ENCODE peak calls at places on chromosomes 6 and 20, in four cellular contexts. One of them, this sample, is unnamed.
A peak's percentile ranks its signal among the peaks of the same experiment; 100 is the strongest.

GRCh38 chr6:29755295-29755871 is 32.1 kb downstream of the HLA-F start:
- DNase-seq in cardiac muscle cell: no peak
- DNase-seq in right lobe of liver: no peak
- DNase-seq in astrocyte: no peak
- DNase-seq in this sample: no peak

GRCh38 chr6:15623282-15624116 is 39.3 kb downstream of the DTNBP1 start:
- DNase-seq in cardiac muscle cell: peak; percentile 42
- DNase-seq in right lobe of liver: no peak
- DNase-seq in astrocyte: no peak
- DNase-seq in this sample: no peak

GRCh38 chr6:390914-391558 is 516 bp upstream of the IRF4 start:
- DNase-seq in cardiac muscle cell: no peak
- DNase-seq in right lobe of liver: no peak
- DNase-seq in astrocyte: no peak
- DNase-seq in this sample: no peak

GRCh38 chr6:77638129-77638830 is 14.6 kb upstream of the MEI4 start:
- DNase-seq in cardiac muscle cell: no peak
- DNase-seq in right lobe of liver: no peak
- DNase-seq in astrocyte: peak; percentile 18
- DNase-seq in this sample: no peak

GRCh38 chr6:26028753-26029569 is 58.3 kb upstream of the HFE start:
- DNase-seq in cardiac muscle cell: no peak
- DNase-seq in right lobe of liver: no peak
- DNase-seq in astrocyte: no peak
- DNase-seq in this sample: no peak

GRCh38 chr6:24906314-24906713 is 29.4 kb downstream of the RIPOR2 start:
- DNase-seq in cardiac muscle cell: no peak
- DNase-seq in right lobe of liver: no peak
- DNase-seq in astrocyte: no peak
- DNase-seq in this sample: no peak

GRCh38 chr6:225121-225721 is 67.1 kb upstream of the DUSP22 start:
- DNase-seq in cardiac muscle cell: no peak
- DNase-seq in right lobe of liver: peak; percentile 36
- DNase-seq in astrocyte: no peak
- DNase-seq in this sample: peak; percentile 56

GRCh38 chr20:25453035-25453810 is 45.8 kb downstream of the GINS1 start:
- DNase-seq in cardiac muscle cell: peak; percentile 41
- DNase-seq in right lobe of liver: no peak
- DNase-seq in astrocyte: peak; percentile 20
- DNase-seq in this sample: no peak

GRCh38 chr6:109874086-109874485 is 104.0 kb upstream of the GPR6 start:
- DNase-seq in cardiac muscle cell: no peak
- DNase-seq in right lobe of liver: no peak
- DNase-seq in astrocyte: no peak
- DNase-seq in this sample: no peak

GRCh38 chr6:111358454-111358853 is 124.6 kb downstream of the REV3L start:
- DNase-seq in cardiac muscle cell: no peak
- DNase-seq in right lobe of liver: no peak
- DNase-seq in astrocyte: peak; percentile 22
- DNase-seq in this sample: no peak

GRCh38 chr6:46598215-46598614 is 54.4 kb downstream of the CYP39A1 start:
- DNase-seq in cardiac muscle cell: no peak
- DNase-seq in right lobe of liver: no peak
- DNase-seq in astrocyte: no peak
- DNase-seq in this sample: no peak

GRCh38 chr6:95249176-95249575 is 328.2 kb upstream of the MANEA start:
- DNase-seq in cardiac muscle cell: no peak
- DNase-seq in right lobe of liver: no peak
- DNase-seq in astrocyte: peak; percentile 9
- DNase-seq in this sample: no peak

GRCh38 chr6:131909408-131910218 is 41.6 kb downstream of the CCN2 start:
- DNase-seq in cardiac muscle cell: peak; percentile 81
- DNase-seq in right lobe of liver: peak; percentile 51
- DNase-seq in astrocyte: peak; percentile 39
- DNase-seq in this sample: peak; percentile 92

DNA sequence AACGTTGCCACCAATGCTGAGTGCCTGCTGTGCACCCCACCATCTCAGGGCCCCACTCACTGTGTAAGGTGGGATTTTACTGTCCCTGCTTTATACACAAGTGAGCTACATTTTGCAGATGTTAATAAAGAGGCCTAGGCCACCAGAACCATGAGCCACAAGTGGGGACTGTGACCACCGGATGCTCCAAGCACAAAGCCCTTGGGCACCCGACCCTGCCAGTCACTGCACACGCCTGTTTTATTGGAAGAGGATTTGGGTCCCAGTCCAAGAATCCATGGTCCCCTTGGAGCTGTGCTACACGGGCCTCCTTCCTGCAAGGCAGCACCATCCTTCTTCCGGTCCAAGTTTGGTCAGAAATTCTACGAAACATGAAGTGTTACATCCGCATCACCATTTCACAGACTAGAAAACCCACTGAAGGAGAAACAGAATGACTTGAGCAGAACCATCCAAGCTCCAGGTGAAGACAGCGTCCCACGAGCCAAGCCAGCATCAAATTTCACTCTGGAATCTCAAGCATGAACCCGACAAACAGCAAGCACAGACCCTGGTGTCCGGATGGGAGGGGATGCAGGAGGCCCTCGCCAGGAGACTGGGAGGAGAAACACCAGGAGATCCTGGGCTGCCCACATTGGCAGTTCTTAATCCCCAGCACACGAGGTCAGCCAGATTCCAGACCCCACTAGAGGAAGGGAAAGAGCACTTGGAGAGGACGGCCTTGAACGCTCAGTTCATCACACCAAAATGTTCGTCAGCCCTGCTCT is 226.8 kb downstream of the DLL1 start:
- DNase-seq in cardiac muscle cell: peak; percentile 44
- DNase-seq in right lobe of liver: no peak
- DNase-seq in astrocyte: no peak
- DNase-seq in this sample: peak; percentile 22
- H3K9me3 ChIP-seq in cardiac muscle cell: no peaks in the 10 kb centered on the region
- H3K9me3 ChIP-seq in right lobe of liver: no peaks in the 10 kb centered on the region
- H3K9me3 ChIP-seq in astrocyte: no peaks in the 10 kb centered on the region
- H3K9me3 ChIP-seq in this sample: no peaks in the 10 kb centered on the region

GRCh38 chr6:119620846-119621570 is 271.4 kb upstream of the MAN1A1 start:
- DNase-seq in cardiac muscle cell: no peak
- DNase-seq in right lobe of liver: no peak
- DNase-seq in astrocyte: peak; percentile 95
- DNase-seq in this sample: no peak
- H3K27ac ChIP-seq in cardiac muscle cell: no peak overlapping the region
- H3K27ac ChIP-seq in right lobe of liver: no peak overlapping the region
- H3K27ac ChIP-seq in astrocyte: peak overlapping the region; percentile 75
- H3K27ac ChIP-seq in this sample: no peak overlapping the region

GRCh38 chr20:12040261-12040660 is 122.6 kb downstream of the BTBD3 start:
- DNase-seq in cardiac muscle cell: no peak
- DNase-seq in right lobe of liver: no peak
- DNase-seq in astrocyte: no peak
- DNase-seq in this sample: no peak

GRCh38 chr20:12030470-12030869 is 112.8 kb downstream of the BTBD3 start:
- DNase-seq in cardiac muscle cell: no peak
- DNase-seq in right lobe of liver: no peak
- DNase-seq in astrocyte: no peak
- DNase-seq in this sample: no peak

GRCh38 chr20:12036142-12036541 is 118.4 kb downstream of the BTBD3 start:
- DNase-seq in cardiac muscle cell: no peak
- DNase-seq in right lobe of liver: no peak
- DNase-seq in astrocyte: no peak
- DNase-seq in this sample: no peak
- H3K9me3 ChIP-seq in cardiac muscle cell: no peaks in the 10 kb centered on the region
- H3K9me3 ChIP-seq in right lobe of liver: no peaks in the 10 kb centered on the region
- H3K9me3 ChIP-seq in astrocyte: no peaks in the 10 kb centered on the region
- H3K9me3 ChIP-seq in this sample: no peaks in the 10 kb centered on the region

DNA sequence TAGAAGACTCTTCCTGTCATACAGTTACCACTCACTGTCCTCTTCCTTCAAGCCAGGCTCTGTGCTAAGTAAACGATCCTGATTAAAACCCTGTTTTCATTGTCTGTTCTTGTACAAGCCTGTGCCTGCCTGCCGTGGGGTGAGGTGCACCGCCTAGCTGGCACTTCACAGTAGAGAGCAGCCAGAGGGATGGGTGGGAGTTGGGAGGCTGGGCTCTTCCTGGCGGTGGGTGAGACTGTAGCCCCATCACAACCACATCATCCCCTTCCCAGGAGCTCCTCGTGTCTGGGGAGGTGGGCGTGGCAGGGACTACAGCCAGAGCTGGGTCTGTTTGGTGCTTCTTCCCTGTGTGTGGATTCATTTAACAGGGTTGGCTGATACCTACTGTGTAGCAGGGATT is 382.0 kb downstream of the TAF4 start:
- DNase-seq in cardiac muscle cell: no peak
- DNase-seq in right lobe of liver: no peak
- DNase-seq in astrocyte: no peak
- DNase-seq in this sample: no peak
- H3K27ac ChIP-seq in cardiac muscle cell: no peak overlapping the region
- H3K27ac ChIP-seq in right lobe of liver: no peak overlapping the region
- H3K27ac ChIP-seq in astrocyte: no peak overlapping the region
- H3K27ac ChIP-seq in this sample: no peak overlapping the region

DNA sequence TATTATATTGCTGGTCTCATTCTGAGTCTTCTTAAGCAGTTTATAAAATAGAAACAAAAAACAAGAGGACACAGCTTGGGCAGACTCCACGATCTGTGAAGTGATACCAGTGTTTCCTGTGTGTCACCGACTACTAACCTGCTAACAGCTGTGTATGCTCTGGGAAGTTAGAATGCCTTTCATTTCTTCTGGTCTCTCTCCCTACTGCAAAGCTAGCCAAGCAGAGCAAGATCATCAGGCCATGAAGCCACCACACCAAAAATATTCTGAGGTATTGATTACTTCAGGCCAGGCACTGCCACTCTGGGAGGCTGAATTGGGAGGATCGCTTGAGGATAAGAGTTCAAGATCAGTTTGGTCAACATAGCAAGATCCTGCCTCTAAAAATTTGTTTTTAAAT is 46.9 kb upstream of the SMIM29 start:
- DNase-seq in cardiac muscle cell: no peak
- DNase-seq in right lobe of liver: no peak
- DNase-seq in astrocyte: no peak
- DNase-seq in this sample: no peak
- H3K9me3 ChIP-seq in cardiac muscle cell: no peaks in the 10 kb centered on the region
- H3K9me3 ChIP-seq in right lobe of liver: no peaks in the 10 kb centered on the region
- H3K9me3 ChIP-seq in astrocyte: no peaks in the 10 kb centered on the region
- H3K9me3 ChIP-seq in this sample: no peaks in the 10 kb centered on the region

GRCh38 chr6:125358898-125359297 is 57.1 kb upstream of the HDDC2 start:
- DNase-seq in cardiac muscle cell: no peak
- DNase-seq in right lobe of liver: no peak
- DNase-seq in astrocyte: no peak
- DNase-seq in this sample: no peak

GRCh38 chr6:125365230-125365629 is 63.5 kb upstream of the HDDC2 start:
- DNase-seq in cardiac muscle cell: no peak
- DNase-seq in right lobe of liver: no peak
- DNase-seq in astrocyte: no peak
- DNase-seq in this sample: no peak

GRCh38 chr6:125361868-125362267 is 60.1 kb upstream of the HDDC2 start:
- DNase-seq in cardiac muscle cell: no peak
- DNase-seq in right lobe of liver: no peak
- DNase-seq in astrocyte: no peak
- DNase-seq in this sample: no peak

GRCh38 chr6:125363360-125364121 is 61.8 kb upstream of the HDDC2 start:
- DNase-seq in cardiac muscle cell: peak; percentile 83
- DNase-seq in right lobe of liver: peak; percentile 43
- DNase-seq in astrocyte: peak; percentile 47
- DNase-seq in this sample: no peak

DNA sequence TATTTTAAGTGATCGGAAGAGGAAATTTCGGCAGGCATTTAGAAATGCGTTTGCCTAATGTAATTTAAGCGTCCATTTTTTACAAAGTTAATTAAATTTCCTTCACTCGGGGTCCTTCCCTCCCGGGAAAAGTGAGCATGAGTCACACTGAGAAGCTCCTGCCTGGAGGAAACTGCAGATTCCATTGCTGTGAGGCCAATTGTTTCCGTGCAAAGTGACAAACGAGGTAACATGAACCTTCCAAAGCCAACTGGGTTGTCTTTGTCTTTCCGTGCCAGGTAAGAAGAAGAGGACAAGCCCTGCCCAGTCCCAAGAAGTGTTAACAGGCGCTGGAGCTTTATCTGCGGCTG is 61.2 kb upstream of the HDDC2 start:
- DNase-seq in cardiac muscle cell: no peak
- DNase-seq in right lobe of liver: no peak
- DNase-seq in astrocyte: peak; percentile 60
- DNase-seq in this sample: no peak
- H3K27ac ChIP-seq in cardiac muscle cell: peak overlapping the region; percentile 97
- H3K27ac ChIP-seq in right lobe of liver: no peak overlapping the region
- H3K27ac ChIP-seq in astrocyte: peak overlapping the region; percentile 73
- H3K27ac ChIP-seq in this sample: no peak overlapping the region

GRCh38 chr20:62487-62886 is 25.0 kb upstream of the DEFB125 start:
- DNase-seq in cardiac muscle cell: no peak
- DNase-seq in right lobe of liver: no peak
- DNase-seq in astrocyte: no peak
- DNase-seq in this sample: no peak

GRCh38 chr20:60035-60918 is 27.2 kb upstream of the DEFB125 start:
- DNase-seq in cardiac muscle cell: no peak
- DNase-seq in right lobe of liver: no peak
- DNase-seq in astrocyte: no peak
- DNase-seq in this sample: no peak

GRCh38 chr20:64026-64603 is 23.4 kb upstream of the DEFB125 start:
- DNase-seq in cardiac muscle cell: no peak
- DNase-seq in right lobe of liver: no peak
- DNase-seq in astrocyte: no peak
- DNase-seq in this sample: no peak

GRCh38 chr20:61757-62156 is 25.7 kb upstream of the DEFB125 start:
- DNase-seq in cardiac muscle cell: no peak
- DNase-seq in right lobe of liver: no peak
- DNase-seq in astrocyte: no peak
- DNase-seq in this sample: no peak

DNA sequence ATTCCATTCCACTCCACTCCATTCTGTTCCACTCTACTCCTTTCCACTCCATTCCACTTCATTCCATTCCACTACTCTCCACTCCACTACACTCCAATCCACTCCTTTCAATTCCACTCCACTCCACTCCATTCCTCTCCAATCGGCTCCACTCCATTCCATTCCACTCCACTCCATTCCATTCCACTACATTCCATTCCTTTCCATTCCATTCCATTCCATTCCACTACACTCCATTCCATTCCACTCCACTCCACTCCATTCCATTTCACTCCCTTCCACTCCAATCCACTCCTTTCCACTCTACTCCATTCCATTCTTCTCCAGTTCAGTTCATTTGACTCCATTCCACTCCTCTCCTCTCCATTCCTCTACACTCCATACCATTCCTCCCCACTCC is 26.2 kb upstream of the DEFB125 start:
- DNase-seq in cardiac muscle cell: no peak
- DNase-seq in right lobe of liver: no peak
- DNase-seq in astrocyte: no peak
- DNase-seq in this sample: no peak
- H3K9me3 ChIP-seq in cardiac muscle cell: no peaks in the 10 kb centered on the region
- H3K9me3 ChIP-seq in right lobe of liver: no peaks in the 10 kb centered on the region
- H3K9me3 ChIP-seq in astrocyte: peaks cover 30% of the 10 kb centered on the region
- H3K9me3 ChIP-seq in this sample: no peaks in the 10 kb centered on the region

DNA sequence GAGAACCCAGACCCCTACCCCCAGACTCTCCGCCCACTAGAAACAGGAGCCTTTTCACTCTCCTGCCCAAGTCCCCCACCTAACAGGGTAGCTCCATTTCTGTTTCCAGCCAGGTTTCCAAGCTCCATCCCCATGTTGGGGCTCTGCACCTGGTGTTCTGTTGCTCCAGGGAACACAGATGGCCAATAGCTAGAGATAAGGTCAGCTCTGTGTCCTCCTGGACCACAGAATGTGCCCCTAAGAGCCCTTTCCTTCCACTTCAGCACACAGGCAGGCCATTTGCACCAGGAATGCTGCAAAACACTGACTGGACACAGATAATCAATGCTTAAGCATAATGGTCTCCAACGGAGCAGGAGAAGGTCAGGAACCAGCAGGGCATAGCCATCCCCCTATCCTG is 159.4 kb downstream of the QRSL1 start:
- DNase-seq in cardiac muscle cell: no peak
- DNase-seq in right lobe of liver: no peak
- DNase-seq in astrocyte: no peak
- DNase-seq in this sample: no peak
- H3K27ac ChIP-seq in cardiac muscle cell: no peak overlapping the region
- H3K27ac ChIP-seq in right lobe of liver: peak overlapping the region; percentile 93
- H3K27ac ChIP-seq in astrocyte: no peak overlapping the region
- H3K27ac ChIP-seq in this sample: no peak overlapping the region